ENCODE peak calls at places on chromosomes 4 and X, in seven cellular contexts. F is A549, I is HepG2, V is HCT116, Z is K562, T is GM12878, S is SK-N-SH. U is an unnamed sample.

GRCh38 chr4:13248621-13249298 is 235.4 kb downstream of the RAB28 start:
- DNase-seq in F (no peak), Z (no peak), T (no peak), V (peak; percentile 8), S (peak; percentile 1), I (peak; percentile 13), U (no peak)

GRCh38 chr4:75511841-75512240 is 2.4 kb downstream of the RCHY1 start:
- DNase-seq in F (no peak), V (no peak), I (no peak), S (no peak), T (no peak), Z (no peak), U (no peak)

GRCh38 chrX:140815868-140816267 is 106.3 kb downstream of the LINC00632 start:
- DNase-seq in F (no peak), I (no peak), Z (no peak), T (no peak), S (no peak), V (no peak), U (no peak)

GRCh38 chr4:143381171-143382118 is 44.8 kb downstream of the GAB1 start:
- DNase-seq in Z (peak; percentile 23), I (no peak), V (no peak), F (no peak), T (no peak), S (peak; percentile 24), U (no peak)

GRCh38 chr4:83212041-83212851 is 72.4 kb downstream of the COQ2 start:
- DNase-seq in Z (no peak), S (no peak), T (peak; percentile 90), V (no peak), F (no peak), I (no peak), U (no peak)

GRCh38 chrX:74450803-74451449 is 29.6 kb downstream of the SLC16A2 start:
- DNase-seq in Z (no peak), S (no peak), T (no peak), V (peak; percentile 10), I (no peak), F (peak; percentile 29), U (peak; percentile 27)

GRCh38 chr4:10029403-10029802 is 8.1 kb upstream of the SLC2A9 start:
- DNase-seq in I (no peak), V (no peak), F (no peak), T (no peak), Z (no peak), S (no peak), U (no peak)

GRCh38 chr4:8820178-8821102 is 51.2 kb downstream of the HMX1 start:
- DNase-seq in S (peak; percentile 6), I (no peak), T (no peak), Z (peak; percentile 3), V (no peak), F (no peak), U (no peak)

GRCh38 chrX:69073721-69074120 is 91.5 kb downstream of the PJA1 start:
- DNase-seq in S (no peak), F (no peak), T (no peak), V (no peak), Z (no peak), I (no peak), U (no peak)

GRCh38 chr4:82268050-82268825 is 105.6 kb downstream of the HNRNPD start:
- DNase-seq in I (peak; percentile 51), F (peak; percentile 40), S (peak; percentile 57), V (peak; percentile 29), T (no peak), Z (peak; percentile 53), U (peak; percentile 35)

GRCh38 chrX:31392541-31392940 is 320.7 kb upstream of the FTHL17 start:
- DNase-seq in I (no peak), S (no peak), T (no peak), F (no peak), V (no peak), Z (no peak), U (no peak)

GRCh38 chr4:169774466-169775445 is 17.0 kb upstream of the HPF1 start:
- DNase-seq in S (peak; percentile 7), F (no peak), Z (peak; percentile 68), T (no peak), V (no peak), I (no peak), U (no peak)

GRCh38 chrX:83845397-83845796 is 15.5 kb upstream of the CYLC1 start:
- DNase-seq in Z (peak; percentile 9), T (no peak), I (peak; percentile 18), S (peak; percentile 41), F (peak; percentile 2), V (peak; percentile 0), U (peak; percentile 20)

DNA sequence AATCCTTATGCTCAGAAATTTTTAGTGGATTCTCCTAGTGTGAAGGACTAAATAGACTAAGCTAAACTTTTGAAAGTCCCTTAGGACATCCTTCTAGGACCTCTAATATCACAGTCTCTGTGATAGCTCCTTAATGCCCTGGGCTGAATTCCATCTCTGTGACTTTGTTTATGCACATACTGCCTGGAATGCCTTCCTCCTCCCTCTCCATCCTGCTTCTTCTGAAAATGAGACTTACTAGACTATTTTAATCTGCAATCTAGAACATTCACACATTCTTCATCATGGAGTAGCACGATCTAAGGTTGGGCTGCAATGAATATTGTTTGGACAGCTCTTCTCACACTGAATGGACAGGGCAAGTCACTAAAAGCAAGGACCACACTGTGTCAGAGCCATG is 65.0 kb upstream of the MSX1 start:
- DNase-seq in I (no peak), Z (no peak), S (no peak), F (no peak), V (no peak), T (no peak), U (no peak)
- H3K9me3 ChIP-seq in I (peaks cover 6% of the 10 kb centered on the region), Z (no peaks in the 10 kb centered on the region), S (no peaks in the 10 kb centered on the region), F (no peaks in the 10 kb centered on the region), V (no peaks in the 10 kb centered on the region), T (no peaks in the 10 kb centered on the region), U (no peaks in the 10 kb centered on the region)

GRCh38 chr4:18840499-18840898 is 818.9 kb upstream of the LCORL start:
- DNase-seq in T (no peak), Z (no peak), F (no peak), I (no peak), S (no peak), V (no peak), U (no peak)
- TF ChIP-seq REST in T (no peak), Z (no peak), F (no peak), I (no peak), S (no peak), V (no peak), U (no peak)

GRCh38 chrX:153517421-153517820 is at the start of gene ATP2B3:
- DNase-seq in F (no peak), I (no peak), T (no peak), Z (no peak), S (peak; percentile 80), V (no peak), U (no peak)
- H3K9me3 ChIP-seq in F (no peaks in the 10 kb centered on the region), I (no peaks in the 10 kb centered on the region), T (no peaks in the 10 kb centered on the region), Z (no peaks in the 10 kb centered on the region), S (no peaks in the 10 kb centered on the region), V (no peaks in the 10 kb centered on the region), U (no peaks in the 10 kb centered on the region)

GRCh38 chrX:34918856-34919255 is 23.7 kb upstream of the FAM47B start:
- DNase-seq in Z (no peak), S (peak; percentile 12), F (peak; percentile 29), I (peak; percentile 9), T (no peak), V (no peak), U (no peak)
- TF ChIP-seq REST in Z (no peak), S (no peak), F (no peak), I (no peak), T (no peak), V (no peak), U (no peak)

DNA sequence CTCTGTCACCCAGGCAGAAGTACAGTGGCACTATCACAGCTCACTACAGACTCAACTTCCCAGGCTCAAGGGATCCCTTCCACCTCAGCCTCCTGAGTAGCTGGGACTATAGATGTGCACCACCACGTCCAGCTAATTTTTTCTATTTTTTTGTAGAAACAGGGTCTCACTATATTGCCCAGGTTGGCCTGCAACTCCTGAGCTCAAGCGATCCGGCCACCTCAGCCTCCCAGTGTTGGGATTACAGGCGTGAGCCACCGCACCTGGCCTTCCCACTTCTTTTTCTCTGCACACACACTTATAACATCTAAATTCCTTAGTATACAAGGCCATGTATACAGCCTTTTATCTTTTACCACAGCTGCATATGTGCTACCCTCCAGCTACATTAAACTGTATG is 6.6 kb downstream of the SLC7A3 start:
- DNase-seq in V (no peak), Z (no peak), F (no peak), I (no peak), S (no peak), T (no peak), U (no peak)
- H3K9me3 ChIP-seq in V (no peaks in the 10 kb centered on the region), Z (no peaks in the 10 kb centered on the region), F (no peaks in the 10 kb centered on the region), I (no peaks in the 10 kb centered on the region), S (no peaks in the 10 kb centered on the region), T (no peaks in the 10 kb centered on the region), U (no peaks in the 10 kb centered on the region)

GRCh38 chr4:186158021-186158859 is 33.1 kb upstream of the CYP4V2 start:
- DNase-seq in I (no peak), T (no peak), S (peak; percentile 7), V (no peak), F (no peak), Z (no peak), U (no peak)
- TF ChIP-seq REST in I (no peak), T (no peak), S (no peak), V (no peak), F (no peak), Z (no peak), U (no peak)

GRCh38 chr4:121777625-121778024 is 12.7 kb upstream of the SMIM43 start:
- DNase-seq in T (no peak), Z (no peak), F (no peak), S (no peak), V (no peak), I (no peak), U (no peak)

GRCh38 chr4:121773873-121774272 is 8.9 kb upstream of the SMIM43 start:
- DNase-seq in T (no peak), S (no peak), Z (no peak), I (no peak), F (no peak), V (no peak), U (no peak)

GRCh38 chr4:121769341-121769740 is 4.4 kb upstream of the SMIM43 start:
- DNase-seq in I (no peak), Z (no peak), S (no peak), T (no peak), F (no peak), V (no peak), U (no peak)

GRCh38 chr4:121776610-121777401 is 11.8 kb upstream of the SMIM43 start:
- DNase-seq in T (no peak), I (no peak), V (no peak), Z (no peak), F (no peak), S (no peak), U (no peak)

DNA sequence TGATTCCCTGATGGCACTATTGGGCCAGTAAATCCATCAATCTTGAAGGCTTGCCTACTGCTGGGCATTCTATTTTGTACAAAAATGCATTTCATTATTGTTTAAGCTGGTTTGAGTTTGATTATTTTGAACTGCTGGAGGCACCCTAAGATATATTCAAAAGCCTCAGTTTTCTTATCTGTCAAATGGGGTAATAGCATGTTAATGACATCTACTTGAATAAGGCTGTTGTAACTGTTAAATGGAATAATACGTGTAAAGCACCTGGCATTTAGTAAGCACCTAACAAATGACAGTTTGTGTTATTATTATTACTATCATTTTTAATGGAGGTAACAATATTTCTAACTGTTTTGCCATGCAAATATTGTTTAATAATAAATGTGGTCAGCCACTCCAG is 6.9 kb upstream of the SMIM43 start:
- DNase-seq in I (no peak), T (no peak), V (no peak), Z (no peak), S (no peak), F (no peak), U (no peak)
- H3K9me3 ChIP-seq in I (no peaks in the 10 kb centered on the region), T (no peaks in the 10 kb centered on the region), V (no peaks in the 10 kb centered on the region), Z (no peaks in the 10 kb centered on the region), S (no peaks in the 10 kb centered on the region), F (no peaks in the 10 kb centered on the region), U (no peaks in the 10 kb centered on the region)

GRCh38 chr4:114780205-114780604 is 181.6 kb downstream of the UGT8 start:
- DNase-seq in Z (no peak), I (peak; percentile 14), V (peak; percentile 24), S (peak; percentile 1), T (no peak), F (no peak), U (no peak)
- TF ChIP-seq REST in Z (no peak), I (no peak), V (no peak), S (no peak), T (no peak), F (no peak), U (no peak)

U was measured in Panc1.